ENCODE peak calls at places on chromosomes 13 and 19, in six cellular contexts. One of them, this sample, is unnamed.

GRCh38 chr19:36213793-36214387 is 575 bp downstream of the ZNF565 start:
- DNase-seq in progenitor cell of endocrine pancreas: no peak
- DNase-seq in right atrium auricular region: no peak
- DNase-seq in fibroblast of mammary gland: peak
- DNase-seq in activated naive CD4-positive, alpha-beta T cell treated with anti-CD3 and anti-CD28 coated beads for 36 hours: peak
- DNase-seq in T-helper 1 cell: peak
- DNase-seq in this sample: no peak

GRCh38 chr19:18932216-18932841 is 8.7 kb downstream of the HOMER3 start:
- DNase-seq in fibroblast of mammary gland: peak
- DNase-seq in activated naive CD4-positive, alpha-beta T cell treated with anti-CD3 and anti-CD28 coated beads for 36 hours: peak
- DNase-seq in T-helper 1 cell: peak
- DNase-seq in progenitor cell of endocrine pancreas: peak
- DNase-seq in right atrium auricular region: no peak
- DNase-seq in this sample: no peak

GRCh38 chr19:40687525-40688016 is 2.9 kb downstream of the NUMBL start:
- DNase-seq in T-helper 1 cell: no peak
- DNase-seq in progenitor cell of endocrine pancreas: no peak
- DNase-seq in activated naive CD4-positive, alpha-beta T cell treated with anti-CD3 and anti-CD28 coated beads for 36 hours: no peak
- DNase-seq in fibroblast of mammary gland: peak
- DNase-seq in right atrium auricular region: peak
- DNase-seq in this sample: no peak

GRCh38 chr13:23681253-23681652 is 111.0 kb downstream of the TNFRSF19 start:
- DNase-seq in fibroblast of mammary gland: peak
- DNase-seq in progenitor cell of endocrine pancreas: no peak
- DNase-seq in right atrium auricular region: no peak
- DNase-seq in T-helper 1 cell: no peak
- DNase-seq in activated naive CD4-positive, alpha-beta T cell treated with anti-CD3 and anti-CD28 coated beads for 36 hours: no peak
- DNase-seq in this sample: no peak

GRCh38 chr19:9205506-9206113 is 13.8 kb downstream of the OR7D4 start:
- DNase-seq in T-helper 1 cell: peak
- DNase-seq in fibroblast of mammary gland: peak
- DNase-seq in activated naive CD4-positive, alpha-beta T cell treated with anti-CD3 and anti-CD28 coated beads for 36 hours: peak
- DNase-seq in progenitor cell of endocrine pancreas: peak
- DNase-seq in right atrium auricular region: peak
- DNase-seq in this sample: peak

GRCh38 chr19:45215391-45216191 is 29.6 kb downstream of the EXOC3L2 start:
- DNase-seq in activated naive CD4-positive, alpha-beta T cell treated with anti-CD3 and anti-CD28 coated beads for 36 hours: no peak
- DNase-seq in T-helper 1 cell: no peak
- DNase-seq in right atrium auricular region: no peak
- DNase-seq in progenitor cell of endocrine pancreas: peak
- DNase-seq in fibroblast of mammary gland: no peak
- DNase-seq in this sample: no peak

GRCh38 chr19:11420429-11420893 is 1.3 kb upstream of the RGL3 start:
- DNase-seq in T-helper 1 cell: no peak
- DNase-seq in fibroblast of mammary gland: peak
- DNase-seq in right atrium auricular region: peak
- DNase-seq in progenitor cell of endocrine pancreas: no peak
- DNase-seq in activated naive CD4-positive, alpha-beta T cell treated with anti-CD3 and anti-CD28 coated beads for 36 hours: no peak
- DNase-seq in this sample: no peak

GRCh38 chr13:51346397-51346796 is 6.9 kb downstream of the SERPINE3 start:
- DNase-seq in T-helper 1 cell: no peak
- DNase-seq in progenitor cell of endocrine pancreas: no peak
- DNase-seq in fibroblast of mammary gland: no peak
- DNase-seq in right atrium auricular region: no peak
- DNase-seq in activated naive CD4-positive, alpha-beta T cell treated with anti-CD3 and anti-CD28 coated beads for 36 hours: no peak
- DNase-seq in this sample: no peak

GRCh38 chr13:48235100-48235813 is 2.3 kb downstream of the ITM2B start:
- DNase-seq in progenitor cell of endocrine pancreas: no peak
- DNase-seq in activated naive CD4-positive, alpha-beta T cell treated with anti-CD3 and anti-CD28 coated beads for 36 hours: peak
- DNase-seq in T-helper 1 cell: no peak
- DNase-seq in right atrium auricular region: no peak
- DNase-seq in fibroblast of mammary gland: no peak
- DNase-seq in this sample: no peak

GRCh38 chr19:49713236-49713845 is 22.4 kb downstream of the CPT1C start:
- DNase-seq in progenitor cell of endocrine pancreas: no peak
- DNase-seq in right atrium auricular region: no peak
- DNase-seq in activated naive CD4-positive, alpha-beta T cell treated with anti-CD3 and anti-CD28 coated beads for 36 hours: no peak
- DNase-seq in T-helper 1 cell: no peak
- DNase-seq in fibroblast of mammary gland: no peak
- DNase-seq in this sample: no peak

GRCh38 chr13:86907116-86907515 is 764.1 kb upstream of the SLITRK5 start:
- DNase-seq in fibroblast of mammary gland: peak
- DNase-seq in right atrium auricular region: no peak
- DNase-seq in activated naive CD4-positive, alpha-beta T cell treated with anti-CD3 and anti-CD28 coated beads for 36 hours: no peak
- DNase-seq in T-helper 1 cell: no peak
- DNase-seq in progenitor cell of endocrine pancreas: no peak
- DNase-seq in this sample: no peak

GRCh38 chr13:65724261-65724660 is 1505.9 kb downstream of the PCDH9 start:
- DNase-seq in progenitor cell of endocrine pancreas: no peak
- DNase-seq in right atrium auricular region: no peak
- DNase-seq in T-helper 1 cell: no peak
- DNase-seq in fibroblast of mammary gland: peak
- DNase-seq in activated naive CD4-positive, alpha-beta T cell treated with anti-CD3 and anti-CD28 coated beads for 36 hours: no peak
- DNase-seq in this sample: no peak

GRCh38 chr13:113748101-113748861 is 10.7 kb upstream of the TMEM255B start:
- DNase-seq in right atrium auricular region: no peak
- DNase-seq in progenitor cell of endocrine pancreas: no peak
- DNase-seq in T-helper 1 cell: no peak
- DNase-seq in activated naive CD4-positive, alpha-beta T cell treated with anti-CD3 and anti-CD28 coated beads for 36 hours: no peak
- DNase-seq in fibroblast of mammary gland: no peak
- DNase-seq in this sample: no peak